ENCODE peak calls at places on chromosomes 12 and 14, in four cellular contexts. G is aorta; U is epithelial cell of esophagus; H is central memory CD8-positive, alpha-beta T cell. L is an unnamed sample.

GRCh38 chr14:36757730-36758286 is 96.1 kb downstream of the PAX9 start:
- DNase-seq in U (peak), H (no peak), G (no peak), L (no peak)

GRCh38 chr14:31792726-31793125 is 231.5 kb downstream of the NUBPL start:
- DNase-seq in H (no peak), U (peak), G (no peak), L (no peak)

GRCh38 chr12:119006749-119007148 is 25.4 kb downstream of the SRRM4 start:
- DNase-seq in U (no peak), H (no peak), G (no peak), L (no peak)

GRCh38 chr12:130344529-130344928 is 6.8 kb downstream of the PIWIL1 start:
- DNase-seq in H (no peak), G (no peak), U (no peak), L (no peak)

GRCh38 chr14:101481557-101481956 is 79.7 kb upstream of the DIO3 start:
- DNase-seq in H (no peak), G (no peak), U (no peak), L (no peak)

GRCh38 chr12:42568952-42569916 is 20.3 kb downstream of the PRICKLE1 start:
- DNase-seq in U (peak), G (no peak), H (no peak), L (no peak)

GRCh38 chr12:111067498-111067897 is 147.1 kb upstream of the MYL2 start:
- DNase-seq in H (no peak), U (peak), G (peak), L (no peak)

GRCh38 chr12:54258286-54258685 is 21.6 kb downstream of the CBX5 start:
- DNase-seq in U (no peak), G (no peak), H (no peak), L (no peak)

GRCh38 chr12:93813972-93814821 is 137.0 kb downstream of the CRADD start:
- DNase-seq in U (no peak), G (peak), H (no peak), L (no peak)

GRCh38 chr14:104115131-104115600 is 23.2 kb upstream of the KIF26A start:
- DNase-seq in H (no peak), U (no peak), G (peak), L (no peak)

GRCh38 chr12:52710744-52711143 is 7.4 kb upstream of the KRT77 start:
- DNase-seq in H (no peak), G (no peak), U (no peak), L (no peak)

GRCh38 chr12:49097381-49097780 is 2.8 kb upstream of the DHH start:
- DNase-seq in G (no peak), H (no peak), U (no peak), L (no peak)

GRCh38 chr12:94704452-94704871 is 54.1 kb upstream of the TMCC3 start:
- DNase-seq in G (no peak), U (peak), H (no peak), L (no peak)

GRCh38 chr14:101496779-101497420 is 64.4 kb upstream of the DIO3 start:
- DNase-seq in H (no peak), U (no peak), G (no peak), L (no peak)

GRCh38 chr12:52018448-52019122 is 11.8 kb downstream of the TAMALIN start:
- DNase-seq in U (no peak), H (no peak), G (no peak), L (no peak)

GRCh38 chr12:103627189-103627855 is 40.2 kb downstream of the STAB2 start:
- DNase-seq in H (no peak), G (no peak), U (no peak), L (no peak)

GRCh38 chr12:98352218-98352811 is 163.1 kb upstream of the TMPO start:
- DNase-seq in H (no peak), U (peak), G (no peak), L (no peak)

GRCh38 chr12:94180558-94181296 is 32.4 kb downstream of the PLXNC1 start:
- DNase-seq in U (peak), H (peak), G (no peak), L (no peak)

GRCh38 chr12:21819236-21819635 is 44.7 kb upstream of the KCNJ8 start:
- DNase-seq in G (no peak), U (peak), H (no peak), L (no peak)

GRCh38 chr14:39109893-39110715 is 4.0 kb upstream of the GEMIN2 start:
- DNase-seq in U (no peak), G (no peak), H (no peak), L (no peak)

GRCh38 chr12:58067610-58068387 is 126.4 kb downstream of the ATP23 start:
- DNase-seq in G (no peak), H (no peak), U (peak), L (no peak)

GRCh38 chr12:66441905-66442559 is 139.7 kb downstream of the HELB start:
- DNase-seq in H (no peak), U (peak), G (no peak), L (no peak)

GRCh38 chr12:15710860-15711510 is 78.2 kb downstream of the EPS8 start:
- DNase-seq in H (no peak), G (no peak), U (no peak), L (no peak)

GRCh38 chr12:43348221-43348620 is 203.8 kb downstream of the ADAMTS20 start:
- DNase-seq in U (no peak), G (no peak), H (no peak), L (no peak)

GRCh38 chr12:106135075-106135474 is 3.7 kb downstream of the NUAK1 start:
- DNase-seq in H (no peak), G (no peak), U (no peak), L (no peak)

GRCh38 chr12:66541446-66541845 is 137.4 kb downstream of the GRIP1 start:
- DNase-seq in G (no peak), H (no peak), U (no peak), L (no peak)

GRCh38 chr14:104355101-104355691 is 216.8 kb downstream of the KIF26A start:
- DNase-seq in G (peak), U (no peak), H (no peak), L (no peak)

GRCh38 chr12:45833401-45833800 is 103.9 kb downstream of the ARID2 start:
- DNase-seq in H (no peak), G (no peak), U (no peak), L (no peak)

GRCh38 chr14:26841920-26842741 is 244.3 kb upstream of the NOVA1 start:
- DNase-seq in U (peak), G (no peak), H (no peak), L (no peak)

GRCh38 chr14:78424311-78424710 is 254.1 kb downstream of the NRXN3 start:
- DNase-seq in G (no peak), H (no peak), U (no peak), L (no peak)

GRCh38 chr14:82595466-82595865 is 1061.8 kb upstream of the SEL1L start:
- DNase-seq in H (no peak), U (no peak), G (no peak), L (no peak)

GRCh38 chr14:58444627-58445026 is 17.1 kb downstream of the KIAA0586 start:
- DNase-seq in G (no peak), H (no peak), U (no peak), L (no peak)

GRCh38 chr14:79638647-79639266 is 572.5 kb downstream of the DIO2 start:
- DNase-seq in U (no peak), G (no peak), H (no peak), L (no peak)